ENCODE peak calls at places on chromosome 5, in ten cellular contexts. E is stimulated activated CD4-positive, alpha-beta T cell treated with anti-CD3 and anti-CD28 coated beads, Interleukin-1b, Interleukin-23, amount 100 ng/mL, for 24 hours; Z is transverse colon; L is ELF-1; F is iPS DF 19.7; V is non-pigmented ciliary epithelial cell; K is HS-27A; X is mesendoderm; U is fibroblast of pulmonary artery; A is adipocyte. Q is an unnamed sample.

GRCh38 chr5:126975791-126976190 is 54.6 kb downstream of the MARCHF3 start:
- DNase-seq in E (no peak), X (no peak), K (no peak), Z (no peak), U (no peak), V (no peak), A (no peak), L (no peak), F (no peak), Q (no peak)

GRCh38 chr5:61280205-61280604 is 51.9 kb upstream of the ZSWIM6 start:
- DNase-seq in K (no peak), U (peak), A (peak), V (peak), E (no peak), L (no peak), F (no peak), X (no peak), Z (no peak), Q (no peak)

GRCh38 chr5:100430268-100430900 is 104.8 kb upstream of the FAM174A start:
- DNase-seq in K (no peak), L (peak), A (peak), F (no peak), X (peak), Z (peak), V (no peak), U (peak), E (peak), Q (peak)

GRCh38 chr5:42005561-42006153 is 80.6 kb downstream of the FBXO4 start:
- DNase-seq in U (peak), A (peak), K (no peak), E (no peak), X (peak), L (no peak), V (no peak), F (no peak), Z (no peak), Q (peak)

GRCh38 chr5:75933489-75933888 is 149.7 kb upstream of the SV2C start:
- DNase-seq in L (peak), Z (peak), K (no peak), F (no peak), A (no peak), U (no peak), X (no peak), E (no peak), V (no peak), Q (no peak)

GRCh38 chr5:137453476-137454080 is 45.5 kb downstream of the SPOCK1 start:
- DNase-seq in X (peak), L (no peak), A (peak), E (no peak), F (no peak), K (peak), Z (no peak), U (peak), V (no peak), Q (no peak)

GRCh38 chr5:84372066-84372700 is 12.5 kb downstream of the EDIL3 start:
- DNase-seq in U (peak), Z (no peak), V (peak), F (no peak), E (no peak), X (no peak), A (peak), K (no peak), L (no peak), Q (no peak)

GRCh38 chr5:158530111-158530510 is 569.6 kb downstream of the EBF1 start:
- DNase-seq in V (no peak), K (no peak), X (no peak), F (no peak), Z (no peak), A (peak), E (no peak), L (no peak), U (no peak), Q (no peak)

GRCh38 chr5:16160706-16161105 is 18.9 kb downstream of the MARCHF11 start:
- DNase-seq in Z (no peak), V (peak), X (peak), K (peak), U (peak), E (no peak), F (peak), L (peak), A (peak), Q (peak)

GRCh38 chr5:60066502-60066901 is 173.0 kb upstream of the PDE4D start:
- DNase-seq in E (no peak), F (no peak), A (peak), X (no peak), V (peak), U (peak), K (no peak), Z (no peak), L (no peak), Q (no peak)

GRCh38 chr5:65811004-65811403 is 89.0 kb downstream of the NLN start:
- DNase-seq in F (no peak), U (peak), K (peak), V (no peak), A (peak), X (no peak), L (no peak), E (no peak), Z (no peak), Q (no peak)

GRCh38 chr5:36723921-36724320 is 117.5 kb downstream of the SLC1A3 start:
- DNase-seq in L (no peak), X (no peak), Z (no peak), U (no peak), F (no peak), K (no peak), E (no peak), A (no peak), V (no peak), Q (no peak)

GRCh38 chr5:119032653-119033052 is 38.2 kb upstream of the DMXL1 start:
- DNase-seq in V (no peak), K (no peak), L (no peak), Z (no peak), F (no peak), E (no peak), X (no peak), U (no peak), A (no peak), Q (no peak)

GRCh38 chr5:176500511-176500910 is 36.7 kb downstream of the RNF44 start:
- DNase-seq in K (no peak), V (no peak), L (no peak), X (no peak), F (no peak), Z (no peak), A (peak), U (no peak), E (no peak), Q (no peak)

GRCh38 chr5:79088507-79088906 is 18.9 kb downstream of the BHMT2 start:
- DNase-seq in X (no peak), Z (no peak), L (no peak), U (no peak), V (no peak), F (no peak), A (no peak), E (no peak), K (no peak), Q (no peak)

GRCh38 chr5:1913578-1913977 is 30.9 kb upstream of the IRX4 start:
- DNase-seq in A (no peak), U (no peak), Z (no peak), V (no peak), X (no peak), F (no peak), K (no peak), L (no peak), E (no peak), Q (no peak)

GRCh38 chr5:9245071-9245470 is 300.8 kb downstream of the SEMA5A start:
- DNase-seq in E (no peak), F (no peak), K (no peak), L (no peak), Z (no peak), X (no peak), U (peak), V (no peak), A (no peak), Q (no peak)

GRCh38 chr5:142063878-142064331 is 44.7 kb upstream of the NDFIP1 start:
- DNase-seq in E (no peak), V (no peak), X (peak), L (peak), Z (peak), F (peak), A (peak), U (peak), K (peak), Q (no peak)

GRCh38 chr5:96410013-96410412 is 23.0 kb downstream of the PCSK1 start:
- DNase-seq in K (no peak), Z (no peak), E (no peak), V (no peak), U (no peak), L (no peak), F (no peak), A (no peak), X (no peak), Q (no peak)

GRCh38 chr5:74212336-74212735 is 428.2 kb downstream of the ENC1 start:
- DNase-seq in V (no peak), X (peak), L (peak), U (peak), A (peak), F (peak), E (no peak), Z (peak), K (no peak), Q (no peak)

GRCh38 chr5:79795764-79796398 is 106.2 kb downstream of the CMYA5 start:
- DNase-seq in E (no peak), A (no peak), Z (no peak), V (no peak), L (no peak), K (no peak), U (peak), F (no peak), X (no peak), Q (no peak)

GRCh38 chr5:80152778-80153177 is 103.1 kb downstream of the SERINC5 start:
- DNase-seq in V (no peak), Z (no peak), A (no peak), F (no peak), U (no peak), X (no peak), K (no peak), L (no peak), E (no peak), Q (no peak)

GRCh38 chr5:129118826-129119225 is 24.3 kb downstream of the ISOC1 start:
- DNase-seq in V (no peak), X (no peak), E (no peak), F (no peak), A (no peak), K (no peak), U (no peak), Z (no peak), L (no peak), Q (no peak)

GRCh38 chr5:28505121-28505520 is 1466.7 kb upstream of the CDH9 start:
- DNase-seq in L (peak), X (peak), K (no peak), E (no peak), U (no peak), Z (no peak), F (no peak), A (no peak), V (no peak), Q (no peak)

GRCh38 chr5:142655339-142656267 is 30.3 kb downstream of the FGF1 start:
- DNase-seq in Z (peak), V (no peak), F (peak), U (peak), X (peak), K (no peak), E (peak), L (peak), A (peak), Q (peak)

GRCh38 chr5:109718632-109719031 is 28.9 kb downstream of the MAN2A1 start:
- DNase-seq in E (no peak), X (no peak), V (no peak), L (no peak), Z (no peak), F (no peak), A (no peak), U (no peak), K (no peak), Q (no peak)

GRCh38 chr5:14204011-14204670 is 61.0 kb downstream of the TRIO start:
- DNase-seq in L (no peak), F (no peak), K (no peak), U (no peak), E (no peak), V (no peak), X (no peak), A (no peak), Z (no peak), Q (no peak)

GRCh38 chr5:143499480-143500114 is 96.1 kb upstream of the NR3C1 start:
- DNase-seq in K (no peak), A (no peak), Z (no peak), X (peak), E (no peak), U (no peak), F (peak), L (no peak), V (no peak), Q (no peak)

GRCh38 chr5:162221884-162222283 is 154.3 kb downstream of the GABRG2 start:
- DNase-seq in L (no peak), U (no peak), A (no peak), E (no peak), X (no peak), K (no peak), F (no peak), V (no peak), Z (no peak), Q (no peak)

GRCh38 chr5:9194509-9194908 is 351.4 kb downstream of the SEMA5A start:
- DNase-seq in Z (no peak), K (no peak), A (peak), E (no peak), X (no peak), L (no peak), U (peak), F (no peak), V (peak), Q (no peak)

GRCh38 chr5:162067138-162067537 is 435 bp upstream of the GABRG2 start:
- DNase-seq in F (no peak), L (no peak), Z (no peak), X (peak), A (no peak), V (no peak), K (no peak), U (no peak), E (no peak), Q (no peak)

GRCh38 chr5:9105851-9106250 is 440.0 kb downstream of the SEMA5A start:
- DNase-seq in L (no peak), E (no peak), V (peak), X (peak), Z (no peak), F (no peak), U (no peak), A (peak), K (no peak), Q (no peak)

GRCh38 chr5:5207832-5208231 is 67.7 kb downstream of the ADAMTS16 start:
- DNase-seq in E (no peak), U (no peak), Z (no peak), X (no peak), L (no peak), F (no peak), K (no peak), V (no peak), A (no peak), Q (no peak)

GRCh38 chr5:149470942-149471341 is 80.3 kb downstream of the CSNK1A1 start:
- DNase-seq in Z (no peak), L (no peak), X (no peak), E (no peak), F (no peak), U (no peak), V (no peak), A (no peak), K (no peak), Q (no peak)

GRCh38 chr5:64298586-64298985 is 132.9 kb downstream of the RNF180 start:
- DNase-seq in L (no peak), K (no peak), E (no peak), A (no peak), U (no peak), X (no peak), F (no peak), Z (no peak), V (no peak), Q (no peak)

GRCh38 chr5:5369051-5369450 is 53.4 kb upstream of the ICE1 start:
- DNase-seq in Z (no peak), X (no peak), V (no peak), K (no peak), A (no peak), E (no peak), U (no peak), F (no peak), L (no peak), Q (no peak)

GRCh38 chr5:55540024-55540423 is 5.3 kb upstream of the PLPP1 start:
- DNase-seq in K (no peak), E (no peak), Z (no peak), F (no peak), X (no peak), V (no peak), A (peak), U (peak), L (no peak), Q (no peak)

GRCh38 chr5:158392753-158393152 is 533.8 kb upstream of the CLINT1 start:
- DNase-seq in K (no peak), A (no peak), U (no peak), Z (no peak), V (no peak), F (no peak), L (no peak), E (no peak), X (no peak), Q (no peak)

GRCh38 chr5:13189532-13189931 is 755.0 kb downstream of the DNAH5 start:
- DNase-seq in F (no peak), E (no peak), V (no peak), K (no peak), Z (no peak), X (no peak), A (no peak), L (no peak), U (no peak), Q (no peak)

Q was measured in Panc1.